ENCODE peak calls at places on chromosomes 1 and 21, in four cellular contexts. X is T-cell, V is H9, L is NCI-H1092. I is an unnamed sample.

GRCh38 chr1:84603941-84604830 is 29.9 kb upstream of the CTBS start:
- DNase-seq in V (peak), L (no peak), X (no peak), I (peak)

GRCh38 chr1:204327359-204327758 is 32.4 kb downstream of the PLEKHA6 start:
- DNase-seq in V (no peak), X (no peak), L (no peak), I (no peak)

GRCh38 chr1:39258146-39258924 is 53.8 kb downstream of the MACF1 start:
- DNase-seq in L (peak), V (peak), X (peak), I (peak)

GRCh38 chr1:67676946-67677345 is 8.1 kb upstream of the GADD45A start:
- DNase-seq in L (no peak), V (no peak), X (no peak), I (no peak)

GRCh38 chr1:165899461-165899941 is 72.1 kb downstream of the UCK2 start:
- DNase-seq in L (no peak), V (peak), X (no peak), I (no peak)

GRCh38 chr1:154270833-154271232 is 1.6 kb upstream of the HAX1 start:
- DNase-seq in L (no peak), X (no peak), V (no peak), I (no peak)

GRCh38 chr21:35764077-35764476 is 296.2 kb downstream of the SETD4 start:
- DNase-seq in V (no peak), X (no peak), L (no peak), I (no peak)

GRCh38 chr1:26126321-26127084 is 14.9 kb downstream of the PDIK1L start:
- DNase-seq in V (no peak), L (no peak), X (peak), I (peak)

GRCh38 chr1:23452011-23452411 is 27.5 kb upstream of the TCEA3 start:
- DNase-seq in V (no peak), L (no peak), X (peak), I (peak)

GRCh38 chr1:181033128-181033798 is 520 bp upstream of the MR1 start:
- DNase-seq in X (no peak), L (no peak), V (no peak), I (peak)

GRCh38 chr21:41133896-41134522 is 34.0 kb upstream of the BACE2 start:
- DNase-seq in X (no peak), V (no peak), L (peak), I (peak)

GRCh38 chr1:227899141-227899819 is 48.5 kb downstream of the WNT9A start:
- DNase-seq in X (no peak), V (peak), L (no peak), I (no peak)

GRCh38 chr1:19220080-19220846 is 10.2 kb upstream of the UBR4 start:
- DNase-seq in V (no peak), L (no peak), X (no peak), I (no peak)

GRCh38 chr1:56060901-56061300 is 518.5 kb downstream of the PLPP3 start:
- DNase-seq in X (no peak), L (no peak), V (no peak), I (no peak)

GRCh38 chr1:117820096-117820495 is 109.3 kb downstream of the GDAP2 start:
- DNase-seq in V (no peak), X (no peak), L (no peak), I (no peak)

GRCh38 chr21:45353200-45353599 is 51.8 kb upstream of the COL18A1 start:
- DNase-seq in L (no peak), V (no peak), X (no peak), I (no peak)

GRCh38 chr1:228265167-228265566 is 57.3 kb downstream of the OBSCN start:
- DNase-seq in X (no peak), L (no peak), V (no peak), I (no peak)

GRCh38 chr1:61170328-61171238 is 88.2 kb downstream of the NFIA start:
- DNase-seq in X (no peak), L (no peak), V (no peak), I (no peak)

GRCh38 chr1:224498574-224499170 is 64.1 kb upstream of the WDR26 start:
- DNase-seq in L (no peak), X (no peak), V (peak), I (peak)

GRCh38 chr1:2617981-2618470 is 14.8 kb downstream of the MMEL1 start:
- DNase-seq in X (no peak), L (no peak), V (peak), I (no peak)

GRCh38 chr1:200739499-200740290 is 1.0 kb downstream of the CAMSAP2 start:
- DNase-seq in L (no peak), X (no peak), V (no peak), I (peak)

GRCh38 chr1:25161981-25162380 is 70.3 kb downstream of the SYF2 start:
- DNase-seq in L (no peak), V (no peak), X (no peak), I (no peak)

GRCh38 chr1:28580706-28581530 is 11.1 kb upstream of the RAB42 start:
- DNase-seq in X (peak), L (peak), V (no peak), I (peak)

GRCh38 chr1:167542109-167543032 is 11.2 kb downstream of the CREG1 start:
- DNase-seq in V (no peak), X (no peak), L (no peak), I (no peak)

GRCh38 chr1:226661965-226662364 is 77.1 kb downstream of the ITPKB start:
- DNase-seq in X (no peak), L (no peak), V (no peak), I (no peak)

GRCh38 chr1:79887059-79887458 is 880.5 kb upstream of the ADGRL4 start:
- DNase-seq in L (no peak), X (no peak), V (no peak), I (no peak)

GRCh38 chr21:15837603-15838002 is 107.8 kb downstream of the USP25 start:
- DNase-seq in X (no peak), L (no peak), V (no peak), I (no peak)

GRCh38 chr1:159188375-159188788 is 16.3 kb upstream of the ACKR1 start:
- DNase-seq in X (no peak), L (no peak), V (peak), I (no peak)

GRCh38 chr1:178273707-178274410 is 180.0 kb downstream of the RASAL2 start:
- DNase-seq in X (no peak), V (no peak), L (no peak), I (no peak)

GRCh38 chr1:37817481-37817880 is 9.5 kb upstream of the YRDC start:
- DNase-seq in L (no peak), X (no peak), V (peak), I (no peak)

GRCh38 chr1:205147191-205147590 is 25.4 kb upstream of the RBBP5 start:
- DNase-seq in X (no peak), L (no peak), V (no peak), I (no peak)

GRCh38 chr1:87149166-87150065 is 179.3 kb upstream of the LMO4 start:
- DNase-seq in X (no peak), V (peak), L (no peak), I (no peak)

I was measured in LoVo.